ENCODE peak calls at places on chromosomes 6 and 20, in nine cellular contexts. One of them, this sample, is unnamed. For H3K4me1, the result is how much of the 10 kb centered on the place peaks cover.

GRCh38 chr6:81562169-81562568 is 190.3 kb downstream of the TENT5A start:
- DNase-seq in ovary: no peak
- DNase-seq in K562: no peak
- DNase-seq in HepG2: peak
- DNase-seq in stomach: no peak
- DNase-seq in SK-N-SH: no peak
- DNase-seq in tibial nerve: no peak
- DNase-seq in H1: no peak
- DNase-seq in suprapubic skin: no peak
- DNase-seq in this sample: no peak

GRCh38 chr6:52495859-52496396 is 75.8 kb downstream of the EFHC1 start:
- DNase-seq in ovary: no peak
- DNase-seq in K562: no peak
- DNase-seq in HepG2: no peak
- DNase-seq in stomach: no peak
- DNase-seq in SK-N-SH: no peak
- DNase-seq in tibial nerve: no peak
- DNase-seq in H1: peak
- DNase-seq in suprapubic skin: no peak
- DNase-seq in this sample: no peak

GRCh38 chr6:104625536-104625935 is 234.2 kb downstream of the HACE1 start:
- DNase-seq in ovary: no peak
- DNase-seq in K562: no peak
- DNase-seq in HepG2: no peak
- DNase-seq in stomach: no peak
- DNase-seq in SK-N-SH: no peak
- DNase-seq in tibial nerve: no peak
- DNase-seq in H1: no peak
- DNase-seq in suprapubic skin: no peak
- DNase-seq in this sample: no peak

GRCh38 chr20:3887870-3888614 is 1.1 kb upstream of the PANK2 start:
- DNase-seq in ovary: peak
- DNase-seq in K562: no peak
- DNase-seq in HepG2: no peak
- DNase-seq in stomach: no peak
- DNase-seq in SK-N-SH: no peak
- DNase-seq in tibial nerve: no peak
- DNase-seq in H1: no peak
- DNase-seq in suprapubic skin: no peak
- DNase-seq in this sample: peak

GRCh38 chr20:44705364-44706094 is 9.6 kb upstream of the CCN5 start:
- DNase-seq in ovary: no peak
- DNase-seq in K562: no peak
- DNase-seq in HepG2: no peak
- DNase-seq in stomach: no peak
- DNase-seq in SK-N-SH: no peak
- DNase-seq in tibial nerve: no peak
- DNase-seq in H1: no peak
- DNase-seq in suprapubic skin: no peak
- DNase-seq in this sample: no peak

GRCh38 chr6:147674093-147674492 is 165.6 kb downstream of the SAMD5 start:
- DNase-seq in ovary: no peak
- DNase-seq in K562: no peak
- DNase-seq in HepG2: no peak
- DNase-seq in stomach: no peak
- DNase-seq in SK-N-SH: no peak
- DNase-seq in tibial nerve: no peak
- DNase-seq in H1: no peak
- DNase-seq in suprapubic skin: no peak
- DNase-seq in this sample: no peak

GRCh38 chr6:138250513-138251247 is 32.4 kb upstream of the PBOV1 start:
- DNase-seq in ovary: peak
- DNase-seq in K562: no peak
- DNase-seq in HepG2: no peak
- DNase-seq in stomach: peak
- DNase-seq in SK-N-SH: no peak
- DNase-seq in tibial nerve: no peak
- DNase-seq in H1: no peak
- DNase-seq in suprapubic skin: no peak
- DNase-seq in this sample: no peak

GRCh38 chr20:4997207-4997606 is 4.1 kb downstream of the SLC23A2 start:
- DNase-seq in ovary: no peak
- DNase-seq in K562: no peak
- DNase-seq in HepG2: no peak
- DNase-seq in stomach: no peak
- DNase-seq in SK-N-SH: no peak
- DNase-seq in tibial nerve: no peak
- DNase-seq in H1: no peak
- DNase-seq in suprapubic skin: no peak
- DNase-seq in this sample: no peak

DNA sequence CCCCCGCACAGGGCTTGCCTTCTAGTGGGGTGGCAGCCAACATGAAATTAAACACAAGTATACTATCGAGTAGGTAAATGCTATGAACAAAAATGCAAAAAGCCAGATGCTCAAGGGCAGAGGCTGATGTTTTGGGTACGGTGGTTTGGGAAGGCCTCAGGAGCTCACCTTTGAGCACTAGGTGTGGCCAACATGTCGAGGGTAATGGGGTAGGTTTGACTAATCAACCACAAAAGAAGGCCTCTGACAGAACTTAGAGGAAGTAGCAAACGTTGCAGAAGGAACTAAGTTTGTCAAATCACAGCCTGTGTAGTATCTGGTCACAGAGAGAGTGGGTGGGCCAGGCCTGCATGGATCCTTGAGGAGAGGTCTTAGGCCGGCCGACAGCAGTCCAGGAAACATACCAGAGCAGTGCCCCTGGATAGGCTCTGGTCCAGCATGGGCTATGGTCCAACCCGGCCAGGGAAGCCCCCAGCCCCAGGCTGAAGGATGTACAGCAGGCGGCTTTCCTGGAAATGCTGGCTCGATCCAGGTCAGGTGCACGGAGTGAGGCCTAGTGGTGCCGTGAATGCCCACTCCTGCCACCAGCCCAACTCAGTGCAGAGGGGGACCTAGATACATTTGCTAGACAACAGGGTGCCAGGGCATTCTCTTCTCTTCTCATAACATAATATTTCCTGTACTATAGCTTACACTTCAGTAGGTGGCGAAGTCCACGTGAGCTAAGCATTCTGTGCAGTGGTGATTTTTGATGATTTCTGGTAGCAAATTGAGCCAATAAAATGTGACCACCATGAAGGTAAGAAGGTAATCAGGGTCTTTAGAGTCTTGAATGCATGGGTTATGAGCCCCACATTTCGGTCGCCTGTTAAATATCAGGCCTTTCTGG is 56.3 kb upstream of the CD93 start:
- DNase-seq in ovary: no peak
- DNase-seq in K562: no peak
- DNase-seq in HepG2: no peak
- DNase-seq in stomach: no peak
- DNase-seq in SK-N-SH: no peak
- DNase-seq in tibial nerve: no peak
- DNase-seq in H1: no peak
- DNase-seq in suprapubic skin: peak
- DNase-seq in this sample: peak
- H3K4me3 ChIP-seq in ovary: no peak
- H3K4me3 ChIP-seq in K562: no peak
- H3K4me3 ChIP-seq in HepG2: no peak
- H3K4me3 ChIP-seq in stomach: no peak
- H3K4me3 ChIP-seq in SK-N-SH: no peak
- H3K4me3 ChIP-seq in tibial nerve: no peak
- H3K4me3 ChIP-seq in H1: no peak
- H3K4me3 ChIP-seq in suprapubic skin: no peak
- H3K4me3 ChIP-seq in this sample: no peak

GRCh38 chr6:108652375-108652774 is 91.7 kb downstream of the FOXO3 start:
- DNase-seq in ovary: no peak
- DNase-seq in K562: no peak
- DNase-seq in HepG2: no peak
- DNase-seq in stomach: no peak
- DNase-seq in SK-N-SH: no peak
- DNase-seq in tibial nerve: no peak
- DNase-seq in H1: no peak
- DNase-seq in suprapubic skin: no peak
- DNase-seq in this sample: no peak

GRCh38 chr6:108650781-108651180 is 90.1 kb downstream of the FOXO3 start:
- DNase-seq in ovary: no peak
- DNase-seq in K562: no peak
- DNase-seq in HepG2: no peak
- DNase-seq in stomach: no peak
- DNase-seq in SK-N-SH: no peak
- DNase-seq in tibial nerve: no peak
- DNase-seq in H1: no peak
- DNase-seq in suprapubic skin: no peak
- DNase-seq in this sample: no peak

GRCh38 chr6:108650325-108650724 is 89.6 kb downstream of the FOXO3 start:
- DNase-seq in ovary: no peak
- DNase-seq in K562: no peak
- DNase-seq in HepG2: no peak
- DNase-seq in stomach: no peak
- DNase-seq in SK-N-SH: no peak
- DNase-seq in tibial nerve: no peak
- DNase-seq in H1: no peak
- DNase-seq in suprapubic skin: no peak
- DNase-seq in this sample: no peak

GRCh38 chr6:108651781-108652227 is 91.1 kb downstream of the FOXO3 start:
- DNase-seq in ovary: peak
- DNase-seq in K562: no peak
- DNase-seq in HepG2: no peak
- DNase-seq in stomach: no peak
- DNase-seq in SK-N-SH: no peak
- DNase-seq in tibial nerve: no peak
- DNase-seq in H1: no peak
- DNase-seq in suprapubic skin: no peak
- DNase-seq in this sample: peak

DNA sequence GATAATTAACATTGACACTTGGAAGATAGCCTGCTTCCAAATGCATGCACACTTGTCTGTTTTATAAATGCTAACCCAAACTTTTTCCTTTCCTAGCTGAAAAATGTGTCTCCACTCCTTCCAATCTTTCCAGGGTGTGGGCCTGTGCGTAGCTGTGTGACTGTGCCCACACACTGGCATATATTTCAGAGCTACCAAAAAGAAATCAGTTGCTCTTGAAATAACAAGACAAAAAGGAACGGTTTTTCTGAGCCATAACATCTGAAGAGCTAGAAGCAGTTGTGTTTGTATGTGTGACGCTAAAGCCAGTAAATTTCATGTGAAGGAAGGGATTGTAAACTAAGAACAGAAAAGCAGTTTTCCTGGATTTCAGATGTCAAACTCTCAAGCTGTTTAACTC is 90.6 kb downstream of the FOXO3 start:
- DNase-seq in ovary: no peak
- DNase-seq in K562: no peak
- DNase-seq in HepG2: no peak
- DNase-seq in stomach: no peak
- DNase-seq in SK-N-SH: no peak
- DNase-seq in tibial nerve: no peak
- DNase-seq in H1: no peak
- DNase-seq in suprapubic skin: no peak
- DNase-seq in this sample: no peak
- H3K4me1 ChIP-seq in ovary: under half
- H3K4me1 ChIP-seq in K562: under half
- H3K4me1 ChIP-seq in HepG2: under half
- H3K4me1 ChIP-seq in stomach: half or more
- H3K4me1 ChIP-seq in SK-N-SH: half or more
- H3K4me1 ChIP-seq in tibial nerve: under half
- H3K4me1 ChIP-seq in H1: under half
- H3K4me1 ChIP-seq in suprapubic skin: half or more
- H3K4me1 ChIP-seq in this sample: under half

DNA sequence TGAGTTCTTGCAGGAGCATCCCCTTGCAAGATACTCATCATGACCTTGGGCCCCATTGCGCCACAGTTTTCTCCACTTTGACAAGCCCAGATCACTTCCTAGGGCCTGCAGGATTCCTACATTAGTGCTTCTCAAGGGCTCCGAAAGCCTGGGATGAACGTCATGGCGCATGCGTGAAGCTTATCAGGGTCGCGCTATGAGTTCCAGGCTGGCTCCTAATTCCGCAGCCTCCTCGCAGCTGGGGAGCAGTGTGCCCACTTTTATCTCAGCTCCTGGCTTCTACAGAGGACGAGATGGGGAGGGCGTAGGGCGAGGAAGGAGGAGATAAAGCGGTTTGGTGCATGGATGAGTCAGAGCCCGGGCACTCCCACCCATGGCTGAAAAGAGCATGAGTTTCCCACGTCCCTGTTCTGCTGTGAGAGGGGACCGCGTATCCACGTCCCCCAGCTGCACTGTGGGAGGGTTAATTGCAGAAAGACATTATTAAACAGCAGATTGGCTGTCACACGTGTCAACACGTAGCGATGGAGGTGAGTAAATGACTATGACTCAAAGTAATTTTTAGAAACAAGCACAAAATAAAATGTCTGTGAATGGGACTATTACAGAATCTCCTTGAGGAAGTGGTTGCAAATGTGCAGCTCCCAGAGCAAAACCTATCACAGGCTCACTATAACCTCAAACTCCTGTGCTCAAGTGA is 72.9 kb upstream of the DSP start:
- DNase-seq in ovary: peak
- DNase-seq in K562: peak
- DNase-seq in HepG2: no peak
- DNase-seq in stomach: no peak
- DNase-seq in SK-N-SH: peak
- DNase-seq in tibial nerve: no peak
- DNase-seq in H1: no peak
- DNase-seq in suprapubic skin: no peak
- DNase-seq in this sample: no peak
- TF ChIP-seq EP300 in ovary: no peak
- TF ChIP-seq EP300 in K562: peak
- TF ChIP-seq EP300 in HepG2: no peak
- TF ChIP-seq EP300 in stomach: no peak
- TF ChIP-seq EP300 in SK-N-SH: no peak
- TF ChIP-seq EP300 in tibial nerve: no peak
- TF ChIP-seq EP300 in H1: no peak
- TF ChIP-seq EP300 in suprapubic skin: no peak
- TF ChIP-seq EP300 in this sample: no peak

DNA sequence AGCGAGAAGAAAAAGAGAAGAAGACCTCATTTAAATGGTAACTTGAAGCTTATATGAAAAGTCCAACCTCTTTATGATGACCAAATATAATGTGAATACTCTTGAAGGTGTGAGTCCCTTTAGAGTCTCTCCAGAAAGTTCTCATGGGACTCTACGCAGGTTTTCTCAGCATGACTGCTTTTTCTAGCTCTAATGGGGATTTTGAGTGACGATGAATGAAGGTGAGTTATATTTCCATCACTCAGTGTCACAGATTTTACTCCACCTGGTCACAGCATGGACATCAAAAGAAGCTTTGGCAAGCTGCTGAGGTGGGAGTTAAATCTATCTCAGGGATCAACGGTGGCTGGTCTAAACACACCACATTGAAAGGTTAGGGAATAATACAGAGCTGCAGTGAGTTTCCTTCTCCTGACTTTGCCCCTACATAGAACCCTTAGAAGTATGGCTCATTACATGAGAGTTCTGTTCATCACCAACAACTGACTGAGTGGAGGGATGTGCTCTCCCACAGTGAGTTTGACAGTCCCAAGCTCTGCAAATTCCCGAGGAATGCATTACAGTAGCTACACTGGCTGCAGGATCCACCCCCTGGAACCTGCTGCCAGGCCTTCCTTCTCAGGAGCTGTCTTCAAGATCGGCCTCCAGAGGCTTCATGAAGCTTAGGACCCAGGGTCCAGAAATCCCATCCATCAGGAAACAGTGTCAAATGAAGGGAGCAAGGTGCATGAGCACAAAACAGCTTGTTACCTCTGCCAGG is 126.8 kb downstream of the FOXC1 start:
- DNase-seq in ovary: no peak
- DNase-seq in K562: no peak
- DNase-seq in HepG2: no peak
- DNase-seq in stomach: no peak
- DNase-seq in SK-N-SH: no peak
- DNase-seq in tibial nerve: no peak
- DNase-seq in H1: no peak
- DNase-seq in suprapubic skin: no peak
- DNase-seq in this sample: no peak
- H3K4me3 ChIP-seq in ovary: no peak
- H3K4me3 ChIP-seq in K562: no peak
- H3K4me3 ChIP-seq in HepG2: no peak
- H3K4me3 ChIP-seq in stomach: no peak
- H3K4me3 ChIP-seq in SK-N-SH: no peak
- H3K4me3 ChIP-seq in tibial nerve: no peak
- H3K4me3 ChIP-seq in H1: no peak
- H3K4me3 ChIP-seq in suprapubic skin: no peak
- H3K4me3 ChIP-seq in this sample: no peak